ENCODE peak calls at places on chromosome 4, in nine cellular contexts. K is tibial artery, M is vagina, Z is ovary, F is breast epithelium, C is psoas muscle, W is fibroblast of lung, N is upper lobe of right lung, X is spleen. B is an unnamed sample.

GRCh38 chr4:13910556-13910955 is 283.0 kb upstream of the BOD1L1 start:
- DNase-seq in K (no peak), X (no peak), W (peak; percentile 37), C (no peak), Z (no peak), N (no peak), M (no peak), F (no peak), B (no peak)

GRCh38 chr4:141080668-141081067 is 52.6 kb downstream of the RNF150 start:
- DNase-seq in C (no peak), W (no peak), M (no peak), F (no peak), Z (no peak), N (no peak), K (no peak), X (no peak), B (no peak)

GRCh38 chr4:180932365-180933001 is 1310.7 kb upstream of the TENM3 start:
- DNase-seq in W (peak; percentile 55), K (no peak), Z (no peak), N (no peak), X (no peak), F (no peak), M (no peak), C (no peak), B (no peak)

GRCh38 chr4:186698028-186698427 is 25.6 kb downstream of the FAT1 start:
- DNase-seq in M (no peak), X (no peak), K (no peak), Z (no peak), F (no peak), W (no peak), C (no peak), N (no peak), B (no peak)

GRCh38 chr4:15953625-15954024 is 9.3 kb downstream of the FGFBP2 start:
- DNase-seq in F (no peak), X (no peak), W (no peak), M (no peak), N (no peak), K (no peak), C (no peak), Z (no peak), B (no peak)

GRCh38 chr4:80705311-80705710 is 325.2 kb upstream of the BMP3 start:
- DNase-seq in C (no peak), W (no peak), N (no peak), K (no peak), X (no peak), Z (no peak), M (no peak), F (no peak), B (no peak)

GRCh38 chr4:138951764-138952163 is 63.8 kb upstream of the NOCT start:
- DNase-seq in X (no peak), F (no peak), W (no peak), N (no peak), C (no peak), M (no peak), Z (no peak), K (no peak), B (no peak)

GRCh38 chr4:10396181-10396580 is 61.0 kb downstream of the ZNF518B start:
- DNase-seq in C (no peak), M (no peak), W (no peak), X (no peak), K (no peak), Z (no peak), N (no peak), F (no peak), B (no peak)

GRCh38 chr4:56995525-56995924 is 16.8 kb downstream of the POLR2B start:
- DNase-seq in W (peak; percentile 98), C (peak; percentile 37), X (no peak), F (peak; percentile 33), Z (peak; percentile 73), K (peak; percentile 63), M (no peak), N (no peak), B (peak; percentile 73)

GRCh38 chr4:98468744-98469143 is 189.7 kb downstream of the TSPAN5 start:
- DNase-seq in C (no peak), Z (peak; percentile 72), M (no peak), W (peak; percentile 34), X (no peak), K (no peak), F (peak; percentile 27), N (no peak), B (no peak)

GRCh38 chr4:26175016-26175786 is 145.6 kb upstream of the RBPJ start:
- DNase-seq in X (no peak), M (no peak), Z (no peak), C (no peak), W (no peak), F (no peak), K (no peak), N (no peak), B (no peak)

GRCh38 chr4:89119166-89119565 is 7.8 kb downstream of the TIGD2 start:
- DNase-seq in W (peak; percentile 55), N (no peak), M (no peak), Z (no peak), C (no peak), X (no peak), K (no peak), F (no peak), B (no peak)

DNA sequence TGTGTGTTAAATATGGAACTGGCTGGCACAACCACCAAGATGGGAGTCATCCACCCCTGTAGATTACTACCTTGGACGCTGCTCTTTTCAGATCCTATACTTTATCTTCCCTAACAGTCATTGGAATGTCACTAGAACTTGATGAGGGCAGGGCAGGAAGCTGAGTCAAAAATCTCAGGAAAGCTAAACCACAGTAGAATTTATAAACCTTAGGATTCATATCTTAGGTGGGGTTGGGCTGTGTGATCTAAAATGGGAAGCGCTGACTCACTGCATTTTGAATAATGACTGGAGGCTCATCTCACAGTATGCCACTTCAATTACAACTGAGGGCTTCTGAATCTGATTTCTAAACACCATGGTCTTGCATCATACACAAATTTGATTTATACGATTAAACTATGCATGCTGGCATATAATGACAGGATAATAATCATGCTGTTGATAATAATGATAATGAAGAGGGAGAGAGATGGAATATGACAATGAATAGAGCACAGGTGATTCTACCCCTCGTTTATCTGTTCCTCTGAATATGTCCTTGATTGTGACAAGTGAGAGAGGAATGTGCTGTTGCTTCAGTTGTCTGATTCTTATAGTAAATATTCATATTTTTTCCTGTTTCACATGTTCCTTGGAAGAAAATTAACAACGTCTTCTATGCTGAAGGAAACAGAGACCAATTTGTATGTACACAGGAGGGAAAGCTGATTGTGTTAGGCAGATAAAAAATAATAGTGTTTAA is 270.3 kb upstream of the HS3ST1 start:
- DNase-seq in K (no peak), F (no peak), M (no peak), W (peak; percentile 37), C (no peak), Z (no peak), N (no peak), X (no peak), B (no peak)
- H3K4me1 ChIP-seq in K (no peaks in the 10 kb centered on the region), F (peaks cover 5% of the 10 kb centered on the region), M (no peaks in the 10 kb centered on the region), W (no peaks in the 10 kb centered on the region), C (no peaks in the 10 kb centered on the region), Z (no peaks in the 10 kb centered on the region), N (no peaks in the 10 kb centered on the region), X (no peaks in the 10 kb centered on the region), B (no peaks in the 10 kb centered on the region)

DNA sequence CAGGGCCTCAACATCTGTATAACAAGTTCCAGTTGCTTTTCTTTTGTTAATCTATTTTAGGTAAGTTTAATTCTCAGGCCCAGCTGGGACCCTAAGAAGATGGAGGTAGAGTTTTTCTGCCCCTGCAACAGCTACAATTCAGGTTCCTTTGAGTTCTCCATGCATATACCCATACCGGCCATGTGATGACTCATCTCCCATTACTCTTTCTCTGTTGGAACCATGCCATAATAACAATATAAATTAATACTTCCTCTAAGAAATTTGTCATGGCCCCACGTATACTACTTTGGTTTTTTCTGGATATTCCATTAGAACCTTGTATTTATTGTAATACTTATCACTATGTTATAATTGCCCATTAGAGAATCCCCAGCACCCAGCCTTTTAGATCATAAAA is 1.3 kb upstream of the INTU start:
- DNase-seq in W (peak; percentile 37), M (no peak), F (no peak), N (no peak), K (no peak), Z (no peak), C (no peak), X (no peak), B (no peak)
- TF ChIP-seq CTCF in W (no peak), M (no peak), F (no peak), N (no peak), K (no peak), Z (no peak), C (no peak), X (no peak), B (no peak)

DNA sequence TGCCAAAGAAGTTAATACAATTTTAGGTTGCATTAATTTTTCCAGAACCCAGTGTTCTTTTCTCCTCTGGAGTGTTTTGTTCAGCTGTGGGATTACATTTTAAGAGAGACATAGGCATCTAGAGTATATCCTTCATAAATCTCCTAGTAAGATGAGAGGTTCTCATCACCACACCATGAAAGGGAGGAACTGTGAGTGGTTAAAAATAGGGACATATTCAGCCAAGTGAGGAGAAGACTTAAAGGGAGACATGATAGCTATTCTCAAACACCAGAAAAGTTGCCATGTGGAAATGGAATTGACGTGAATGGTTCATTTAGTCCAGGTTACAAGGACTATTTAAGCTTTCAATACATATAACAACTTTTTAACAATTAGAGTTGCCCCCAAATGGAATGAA is 6.5 kb upstream of the MRPL1 start:
- DNase-seq in C (no peak), K (no peak), N (no peak), X (no peak), Z (no peak), W (no peak), M (no peak), F (no peak), B (no peak)
- H3K4me1 ChIP-seq in C (peaks cover 1% of the 10 kb centered on the region), K (no peaks in the 10 kb centered on the region), N (no peaks in the 10 kb centered on the region), X (peaks cover 53% of the 10 kb centered on the region), Z (no peaks in the 10 kb centered on the region), W (no peaks in the 10 kb centered on the region), M (peaks cover 5% of the 10 kb centered on the region), F (no peaks in the 10 kb centered on the region), B (no peaks in the 10 kb centered on the region)

GRCh38 chr4:47668810-47669408 is 169.0 kb downstream of the CORIN start:
- DNase-seq in X (no peak), F (no peak), W (peak; percentile 76), N (no peak), Z (no peak), C (no peak), K (no peak), M (no peak), B (no peak)

GRCh38 chr4:47667552-47667951 is 170.3 kb downstream of the CORIN start:
- DNase-seq in C (no peak), X (no peak), N (no peak), M (no peak), F (no peak), Z (no peak), K (no peak), W (no peak), B (no peak)

GRCh38 chr4:47668256-47668655 is 169.6 kb downstream of the CORIN start:
- DNase-seq in C (no peak), K (no peak), N (no peak), Z (no peak), X (no peak), F (no peak), W (no peak), M (no peak), B (no peak)

GRCh38 chr4:47664051-47664826 is 173.6 kb downstream of the CORIN start:
- DNase-seq in M (no peak), C (no peak), F (no peak), K (no peak), X (no peak), Z (no peak), N (no peak), W (no peak), B (no peak)

DNA sequence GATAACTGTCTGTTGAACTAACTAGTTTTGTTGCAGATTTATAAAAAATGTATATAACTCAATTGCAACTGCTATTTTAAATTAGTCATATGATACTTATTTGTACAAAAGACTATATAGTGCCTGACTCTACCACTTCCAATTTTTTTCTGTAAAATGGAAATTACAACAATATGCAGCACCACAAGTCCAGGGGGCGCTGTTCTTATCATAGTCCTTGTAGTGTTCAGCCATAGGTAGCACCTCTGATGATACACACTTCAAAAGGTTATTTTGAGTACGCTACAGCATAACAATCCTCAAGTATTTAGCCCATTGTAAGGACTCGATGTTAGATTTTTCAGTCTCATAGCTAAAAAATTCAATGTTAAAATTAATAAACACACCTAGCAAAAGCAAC is 174.9 kb downstream of the CORIN start:
- DNase-seq in M (no peak), Z (no peak), W (no peak), F (no peak), C (no peak), N (no peak), X (no peak), K (no peak), B (no peak)
- TF ChIP-seq CTCF in M (no peak), Z (no peak), W (no peak), F (no peak), C (no peak), N (peak; percentile 38), X (peak; percentile 10), K (no peak), B (no peak)

B was measured in ascending aorta.